ENCODE peak calls at places on chromosomes 16 and 17, in ten cellular contexts. U, K, E, H, P, N, G, T, Z and L are unnamed samples.

GRCh38 chr16:20114356-20114755 is 40.7 kb upstream of the GPR139 start:
- DNase-seq in U (no peak), K (no peak), E (no peak), H (peak), P (no peak), N (no peak), G (no peak), T (no peak), Z (no peak), L (no peak)

GRCh38 chr16:79723583-79724168 is 123.1 kb upstream of the MAF start:
- DNase-seq in U (no peak), K (no peak), E (no peak), H (no peak), P (no peak), N (no peak), G (peak), T (no peak), Z (no peak), L (no peak)

GRCh38 chr16:65494609-65495008 is 372.7 kb upstream of the CDH11 start:
- DNase-seq in U (no peak), K (no peak), E (no peak), H (no peak), P (no peak), N (no peak), G (no peak), T (no peak), Z (no peak), L (no peak)

GRCh38 chr16:6195966-6196365 is 1098.4 kb upstream of the EEF2KMT start:
- DNase-seq in U (no peak), K (no peak), E (no peak), H (no peak), P (no peak), N (no peak), G (no peak), T (no peak), Z (no peak), L (no peak)

GRCh38 chr17:67272312-67273050 is 27.5 kb upstream of the HELZ start:
- DNase-seq in U (no peak), K (no peak), E (no peak), H (peak), P (no peak), N (no peak), G (peak), T (no peak), Z (peak), L (no peak)

GRCh38 chr16:70481929-70482536 is 27.6 kb downstream of the FCSK start:
- DNase-seq in U (no peak), K (no peak), E (no peak), H (no peak), P (no peak), N (no peak), G (no peak), T (no peak), Z (no peak), L (no peak)

GRCh38 chr17:28219771-28220170 is 99.2 kb upstream of the TMEM97 start:
- DNase-seq in U (no peak), K (no peak), E (no peak), H (no peak), P (no peak), N (no peak), G (no peak), T (no peak), Z (no peak), L (no peak)

GRCh38 chr17:8608001-8608400 is 22.5 kb downstream of the MYH10 start:
- DNase-seq in U (no peak), K (no peak), E (no peak), H (no peak), P (no peak), N (no peak), G (no peak), T (no peak), Z (no peak), L (no peak)

GRCh38 chr17:31072186-31072585 is 22.6 kb upstream of the NF1 start:
- DNase-seq in U (no peak), K (no peak), E (no peak), H (no peak), P (no peak), N (no peak), G (no peak), T (no peak), Z (no peak), L (no peak)

GRCh38 chr16:6966925-6967324 is 365.7 kb upstream of the RBFOX1 start:
- DNase-seq in U (no peak), K (no peak), E (no peak), H (no peak), P (no peak), N (no peak), G (no peak), T (no peak), Z (no peak), L (no peak)

GRCh38 chr16:797120-797420 is 3.5 kb downstream of the GNG13 start:
- DNase-seq in U (no peak), K (no peak), E (no peak), H (no peak), P (no peak), N (no peak), G (peak), T (no peak), Z (no peak), L (no peak)

GRCh38 chr16:61858996-61859395 is 177.2 kb downstream of the CDH8 start:
- DNase-seq in U (no peak), K (no peak), E (no peak), H (no peak), P (peak), N (no peak), G (no peak), T (no peak), Z (no peak), L (no peak)

GRCh38 chr17:81018044-81018802 is 16.7 kb upstream of the BAIAP2 start:
- DNase-seq in U (no peak), K (peak), E (no peak), H (no peak), P (no peak), N (no peak), G (no peak), T (peak), Z (no peak), L (no peak)

GRCh38 chr17:38885728-38886642 is 16.1 kb downstream of the LASP1 start:
- DNase-seq in U (no peak), K (no peak), E (no peak), H (no peak), P (no peak), N (no peak), G (peak), T (no peak), Z (no peak), L (no peak)

GRCh38 chr17:1078831-1079561 is 82.1 kb downstream of the TIMM22 start:
- DNase-seq in U (no peak), K (no peak), E (no peak), H (no peak), P (no peak), N (no peak), G (peak), T (no peak), Z (peak), L (no peak)

GRCh38 chr16:24879684-24880083 is 33.9 kb downstream of the SLC5A11 start:
- DNase-seq in U (no peak), K (no peak), E (no peak), H (no peak), P (no peak), N (no peak), G (no peak), T (no peak), Z (no peak), L (no peak)

GRCh38 chr16:12964466-12964865 is 63.1 kb downstream of the SHISA9 start:
- DNase-seq in U (no peak), K (no peak), E (no peak), H (no peak), P (no peak), N (no peak), G (no peak), T (no peak), Z (no peak), L (no peak)

GRCh38 chr17:1197781-1198490 is 18.2 kb upstream of the ABR start:
- DNase-seq in U (no peak), K (peak), E (no peak), H (no peak), P (peak), N (no peak), G (no peak), T (peak), Z (peak), L (no peak)

GRCh38 chr16:72921106-72921505 is 126.8 kb downstream of the ZFHX3 start:
- DNase-seq in U (no peak), K (no peak), E (no peak), H (no peak), P (no peak), N (no peak), G (no peak), T (peak), Z (no peak), L (no peak)